ENCODE peak calls at places on chromosomes 11 and 22, in eight cellular contexts. H is body of pancreas, A is kidney epithelial cell, B is left ventricle myocardium inferior, K is WTC11, V is hepatocyte, U is astrocyte of the cerebellum, Q is nephron progenitor cell. Z is an unnamed sample.

GRCh38 chr11:125272822-125273221 is 108.3 kb downstream of the PKNOX2 start:
- DNase-seq in A (no peak), Q (no peak), U (no peak), B (no peak), V (no peak), H (no peak), K (no peak), Z (no peak)

GRCh38 chr22:32410459-32410858 is 1.6 kb downstream of the RTCB start:
- DNase-seq in H (no peak), B (no peak), K (no peak), Q (no peak), U (no peak), V (no peak), A (no peak), Z (no peak)

GRCh38 chr11:69569306-69570200 is 71.4 kb upstream of the CCND1 start:
- DNase-seq in B (no peak), V (no peak), K (no peak), A (no peak), Q (no peak), H (no peak), U (no peak), Z (no peak)

GRCh38 chr22:36486619-36487384 is 5.4 kb upstream of the TXN2 start:
- DNase-seq in A (no peak), H (peak), U (no peak), K (peak), V (peak), B (no peak), Q (peak), Z (peak)

GRCh38 chr11:109964487-109964886 is 128.7 kb upstream of the ZC3H12C start:
- DNase-seq in Q (no peak), A (no peak), U (no peak), H (no peak), V (no peak), B (no peak), K (no peak), Z (no peak)

GRCh38 chr11:3132831-3133455 is 32.2 kb downstream of the OSBPL5 start:
- DNase-seq in U (no peak), H (no peak), K (peak), V (no peak), Q (peak), A (no peak), B (peak), Z (no peak)

GRCh38 chr11:60349990-60350389 is 22.9 kb downstream of the MS4A6E start:
- DNase-seq in V (no peak), U (no peak), K (no peak), H (no peak), A (no peak), Q (no peak), B (no peak), Z (no peak)

GRCh38 chr11:93005239-93005638 is 35.8 kb downstream of the MTNR1B start:
- DNase-seq in U (no peak), Q (peak), A (no peak), V (no peak), B (no peak), K (no peak), H (no peak), Z (no peak)

GRCh38 chr22:31177420-31178162 is 17.6 kb downstream of the RNF185 start:
- DNase-seq in U (peak), B (no peak), K (no peak), V (peak), Q (no peak), H (no peak), A (peak), Z (no peak)

GRCh38 chr11:32987851-32988250 is 27.8 kb upstream of the DEPDC7 start:
- DNase-seq in V (no peak), U (no peak), A (no peak), H (peak), B (no peak), Q (no peak), K (no peak), Z (no peak)

GRCh38 chr11:69525516-69526452 is 44.3 kb downstream of the LINC01488 start:
- DNase-seq in A (no peak), V (no peak), B (no peak), Q (no peak), U (no peak), H (no peak), K (no peak), Z (no peak)

GRCh38 chr22:20395897-20396287 is 1.9 kb downstream of the ZNF74 start:
- DNase-seq in H (no peak), V (no peak), K (no peak), A (no peak), Q (no peak), B (no peak), U (no peak), Z (no peak)

GRCh38 chr22:16960884-16961249 is 47.2 kb downstream of the GAB4 start:
- DNase-seq in U (no peak), K (no peak), B (no peak), Q (no peak), H (no peak), A (no peak), V (no peak), Z (no peak)

GRCh38 chr22:27752771-27753170 is 48.8 kb downstream of the MN1 start:
- DNase-seq in K (no peak), H (no peak), A (no peak), B (peak), V (peak), Q (no peak), U (no peak), Z (no peak)

GRCh38 chr11:44833869-44834452 is 107.2 kb downstream of the TSPAN18 start:
- DNase-seq in V (peak), Q (no peak), K (no peak), U (no peak), A (no peak), B (no peak), H (no peak), Z (no peak)

GRCh38 chr11:101195294-101195693 is 65.7 kb upstream of the PGR start:
- DNase-seq in H (no peak), V (no peak), U (no peak), K (no peak), A (no peak), Q (no peak), B (no peak), Z (no peak)

GRCh38 chr11:765025-765801 is 12.1 kb downstream of the GATD1 start:
- DNase-seq in K (peak), B (peak), H (peak), V (peak), A (no peak), Q (peak), U (no peak), Z (peak)

GRCh38 chr11:10930961-10931760 is 73.3 kb upstream of the ZBED5 start:
- DNase-seq in K (peak), A (no peak), V (peak), B (peak), Q (peak), H (peak), U (peak), Z (peak)

GRCh38 chr11:45902452-45903380 is 4.4 kb downstream of the FREY1 start:
- DNase-seq in A (no peak), K (no peak), B (no peak), V (no peak), U (no peak), Q (no peak), H (no peak), Z (no peak)

GRCh38 chr22:19271856-19272535 is 19.5 kb downstream of the CLTCL1 start:
- DNase-seq in V (peak), K (no peak), Q (no peak), U (peak), H (peak), A (peak), B (no peak), Z (no peak)

GRCh38 chr22:37202706-37203105 is 9.6 kb downstream of the SSTR3 start:
- DNase-seq in B (no peak), U (no peak), V (no peak), Q (no peak), K (no peak), H (no peak), A (no peak), Z (no peak)

GRCh38 chr11:22785251-22785650 is 44.4 kb downstream of the SVIP start:
- DNase-seq in A (no peak), U (no peak), B (no peak), H (no peak), V (no peak), Q (no peak), K (no peak), Z (no peak)

GRCh38 chr11:15091620-15092019 is 18.2 kb downstream of the CALCB start:
- DNase-seq in U (no peak), Q (no peak), B (no peak), A (no peak), H (no peak), K (no peak), V (no peak), Z (no peak)

GRCh38 chr22:42604403-42604802 is 10.3 kb downstream of the POLDIP3 start:
- DNase-seq in A (no peak), H (peak), Q (no peak), B (no peak), K (no peak), U (no peak), V (no peak), Z (no peak)

GRCh38 chr22:48072777-48073176 is 1310.3 kb downstream of the TBC1D22A start:
- DNase-seq in B (no peak), A (no peak), H (no peak), U (no peak), V (no peak), K (peak), Q (no peak), Z (no peak)

GRCh38 chr22:20566420-20567260 is 59.2 kb downstream of the MED15 start:
- DNase-seq in H (peak), V (peak), B (peak), Q (no peak), K (no peak), A (no peak), U (peak), Z (no peak)

GRCh38 chr11:116255234-116255953 is 517.4 kb downstream of the BUD13 start:
- DNase-seq in H (no peak), B (no peak), K (no peak), U (no peak), A (no peak), Q (no peak), V (no peak), Z (no peak)

GRCh38 chr11:43021466-43021865 is 290.3 kb upstream of the API5 start:
- DNase-seq in Q (peak), A (no peak), H (no peak), U (no peak), K (peak), B (no peak), V (peak), Z (peak)

GRCh38 chr11:121833970-121834369 is 282.0 kb downstream of the BLID start:
- DNase-seq in K (no peak), Q (no peak), U (no peak), V (no peak), H (no peak), A (no peak), B (no peak), Z (no peak)

GRCh38 chr11:121839821-121840220 is 276.2 kb downstream of the BLID start:
- DNase-seq in Q (no peak), H (no peak), A (no peak), K (no peak), U (peak), V (no peak), B (no peak), Z (no peak)

GRCh38 chr11:121841487-121842167 is 274.4 kb downstream of the BLID start:
- DNase-seq in H (no peak), U (peak), V (no peak), A (peak), B (no peak), Q (no peak), K (peak), Z (no peak)

GRCh38 chr11:121842186-121842585 is 273.8 kb downstream of the BLID start:
- DNase-seq in B (no peak), A (no peak), V (no peak), H (no peak), K (no peak), U (no peak), Q (no peak), Z (no peak)

GRCh38 chr11:121838571-121838970 is 277.4 kb downstream of the BLID start:
- DNase-seq in K (no peak), V (no peak), A (no peak), B (no peak), U (no peak), Q (no peak), H (no peak), Z (no peak)
- TF ChIP-seq CTCF in K (no peak), V (no peak), A (no peak), B (no peak), U (no peak), Q (no peak), H (no peak), Z (no peak)

GRCh38 chr11:12331239-12331874 is 46.0 kb upstream of the PARVA start:
- DNase-seq in K (peak), Q (peak), V (peak), U (peak), A (peak), H (peak), B (peak), Z (peak)
- TF ChIP-seq CTCF in K (peak), Q (peak), V (peak), U (peak), A (peak), H (peak), B (peak), Z (peak)

GRCh38 chr11:64113462-64113780 is 52.5 kb downstream of the MACROD1 start:
- DNase-seq in Q (no peak), K (no peak), B (no peak), H (no peak), V (no peak), U (no peak), A (no peak), Z (no peak)
- TF ChIP-seq CTCF in Q (no peak), K (no peak), B (no peak), H (no peak), V (no peak), U (no peak), A (no peak), Z (no peak)

GRCh38 chr11:41286751-41287150 is 172.7 kb downstream of the LRRC4C start:
- DNase-seq in K (no peak), A (no peak), H (no peak), U (no peak), Q (no peak), B (no peak), V (no peak), Z (no peak)

GRCh38 chr11:41289408-41289807 is 170.0 kb downstream of the LRRC4C start:
- DNase-seq in U (no peak), A (no peak), Q (no peak), K (no peak), B (no peak), V (no peak), H (no peak), Z (no peak)
- TF ChIP-seq CTCF in U (no peak), A (no peak), Q (no peak), K (no peak), B (no peak), V (no peak), H (no peak), Z (no peak)

GRCh38 chr11:130765369-130765768 is 150.9 kb downstream of the SNX19 start:
- DNase-seq in U (no peak), V (no peak), A (no peak), Q (peak), B (no peak), K (no peak), H (no peak), Z (no peak)

GRCh38 chr11:130760515-130761125 is 155.7 kb downstream of the SNX19 start:
- DNase-seq in U (no peak), H (no peak), Q (no peak), K (no peak), A (no peak), V (no peak), B (no peak), Z (no peak)

GRCh38 chr11:130761560-130762220 is 154.6 kb downstream of the SNX19 start:
- DNase-seq in U (no peak), Q (no peak), V (no peak), H (no peak), K (no peak), A (no peak), B (no peak), Z (no peak)

GRCh38 chr11:130763087-130763980 is 152.9 kb downstream of the SNX19 start:
- DNase-seq in U (no peak), K (no peak), B (no peak), A (no peak), V (no peak), H (no peak), Q (no peak), Z (no peak)

DNA sequence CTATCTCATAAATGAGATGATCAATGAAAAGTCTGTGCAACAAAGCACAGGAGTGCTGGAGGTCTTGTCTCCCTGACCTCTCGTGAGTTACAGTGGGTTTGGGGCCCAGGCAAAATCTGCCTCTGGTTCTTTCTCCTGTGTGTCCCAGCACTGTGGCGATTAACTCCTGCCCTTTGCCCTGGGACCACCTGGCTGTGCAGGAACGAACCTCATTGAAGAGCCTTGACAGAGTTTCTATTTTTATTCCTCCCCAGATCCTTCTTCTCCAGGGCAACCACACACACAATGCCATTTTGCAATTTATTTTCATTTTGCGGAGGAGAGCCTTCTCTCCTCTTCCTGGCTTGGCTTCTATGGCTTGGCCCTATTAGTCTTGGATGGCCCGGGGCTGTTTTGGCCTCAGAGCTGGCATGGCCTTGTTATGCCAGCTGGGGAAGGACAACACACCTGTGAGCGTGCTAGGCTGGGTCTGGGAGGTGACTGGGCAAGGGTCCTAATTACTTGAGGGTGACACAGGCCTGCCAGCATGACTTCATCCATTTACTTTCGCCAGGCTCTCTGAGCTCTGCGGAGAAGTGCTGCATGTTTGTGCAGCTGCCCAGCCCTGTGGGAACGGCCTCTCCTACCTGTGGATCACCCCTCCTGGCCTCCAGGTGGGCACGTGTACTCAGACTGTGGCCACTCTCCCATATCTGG is 153.8 kb downstream of the SNX19 start:
- DNase-seq in H (peak), K (no peak), V (no peak), B (no peak), A (no peak), U (no peak), Q (no peak), Z (no peak)
- TF ChIP-seq CTCF in H (no peak), K (no peak), V (no peak), B (no peak), A (no peak), U (no peak), Q (no peak), Z (no peak)

GRCh38 chr11:127474735-127475134 is 474.2 kb upstream of the KIRREL3 start:
- DNase-seq in Q (peak), U (no peak), H (no peak), B (no peak), A (no peak), V (no peak), K (no peak), Z (no peak)

GRCh38 chr11:127471662-127472061 is 471.1 kb upstream of the KIRREL3 start:
- DNase-seq in B (no peak), H (no peak), V (no peak), A (no peak), K (no peak), U (no peak), Q (no peak), Z (no peak)

GRCh38 chr11:127470485-127470884 is 469.9 kb upstream of the KIRREL3 start:
- DNase-seq in V (peak), U (no peak), K (peak), B (no peak), Q (peak), H (peak), A (no peak), Z (peak)
- TF ChIP-seq CTCF in V (peak), U (peak), K (no peak), B (peak), Q (peak), H (peak), A (peak), Z (peak)

GRCh38 chr11:115215694-115216615 is 288.3 kb downstream of the CADM1 start:
- DNase-seq in Q (no peak), V (peak), A (no peak), U (no peak), K (peak), B (no peak), H (no peak), Z (no peak)
- TF ChIP-seq CTCF in Q (peak), V (peak), A (peak), U (peak), K (peak), B (no peak), H (no peak), Z (peak)

GRCh38 chr11:13251961-13252360 is 25.6 kb upstream of the BMAL1 start:
- DNase-seq in U (no peak), B (no peak), V (no peak), K (no peak), A (no peak), H (no peak), Q (no peak), Z (no peak)

GRCh38 chr11:13247606-13248320 is 29.8 kb upstream of the BMAL1 start:
- DNase-seq in K (no peak), A (no peak), B (no peak), Q (no peak), V (no peak), H (no peak), U (no peak), Z (no peak)

GRCh38 chr11:13249177-13249576 is 28.4 kb upstream of the BMAL1 start:
- DNase-seq in H (no peak), V (no peak), U (no peak), B (no peak), A (no peak), Q (no peak), K (no peak), Z (no peak)

GRCh38 chr11:13249992-13250391 is 27.6 kb upstream of the BMAL1 start:
- DNase-seq in U (no peak), Q (no peak), H (no peak), B (no peak), A (no peak), V (no peak), K (peak), Z (no peak)
- TF ChIP-seq CTCF in U (peak), Q (no peak), H (no peak), B (peak), A (peak), V (no peak), K (no peak), Z (no peak)